ENCODE peak calls at places on chromosome 15, in eight cellular contexts. L, Q, B, S, C, O, J and A are unnamed samples.
A peak's percentile ranks its signal among the peaks of the same experiment; 100 is the strongest.

GRCh38 chr15:76799760-76800159 is 105.4 kb downstream of the SCAPER start:
- DNase-seq in L (no peak), Q (no peak), B (peak; percentile 73), S (peak; percentile 74), C (no peak), O (no peak), J (no peak), A (no peak)

GRCh38 chr15:29671308-29671981 is 150.8 kb downstream of the TJP1 start:
- DNase-seq in L (peak; percentile 23), Q (no peak), B (no peak), S (peak; percentile 94), C (no peak), O (no peak), J (no peak), A (no peak)

GRCh38 chr15:58047149-58047548 is 18.4 kb downstream of the ALDH1A2 start:
- DNase-seq in L (no peak), Q (no peak), B (no peak), S (no peak), C (no peak), O (no peak), J (no peak), A (no peak)

GRCh38 chr15:27671794-27672438 is 427.2 kb downstream of the OCA2 start:
- DNase-seq in L (no peak), Q (no peak), B (no peak), S (no peak), C (no peak), O (no peak), J (no peak), A (no peak)

GRCh38 chr15:62749036-62749435 is 293.5 kb upstream of the TPM1 start:
- DNase-seq in L (no peak), Q (no peak), B (no peak), S (no peak), C (no peak), O (no peak), J (no peak), A (no peak)

GRCh38 chr15:47885921-47886320 is 168.6 kb downstream of the SEMA6D start:
- DNase-seq in L (no peak), Q (no peak), B (peak; percentile 36), S (peak; percentile 90), C (no peak), O (no peak), J (no peak), A (no peak)

GRCh38 chr15:55859681-55860080 is 116.7 kb upstream of the PRTG start:
- DNase-seq in L (no peak), Q (no peak), B (no peak), S (no peak), C (no peak), O (no peak), J (no peak), A (no peak)

GRCh38 chr15:50051811-50052419 is 67.1 kb downstream of the ATP8B4 start:
- DNase-seq in L (peak; percentile 58), Q (peak; percentile 37), B (peak; percentile 49), S (peak; percentile 93), C (peak; percentile 8), O (no peak), J (no peak), A (no peak)

GRCh38 chr15:40468850-40469249 is 1.9 kb upstream of the CHST14 start:
- DNase-seq in L (no peak), Q (no peak), B (no peak), S (no peak), C (no peak), O (no peak), J (no peak), A (no peak)

GRCh38 chr15:69979783-69980182 is 117.9 kb downstream of the TLE3 start:
- DNase-seq in L (no peak), Q (no peak), B (no peak), S (no peak), C (peak; percentile 87), O (no peak), J (no peak), A (peak; percentile 82)

GRCh38 chr15:67120839-67121540 is 55.6 kb downstream of the SMAD3 start:
- DNase-seq in L (no peak), Q (peak; percentile 91), B (peak; percentile 99), S (peak; percentile 95), C (peak; percentile 93), O (no peak), J (no peak), A (peak; percentile 83)

GRCh38 chr15:40985541-40986330 is 32.5 kb downstream of the CHAC1 start:
- DNase-seq in L (no peak), Q (no peak), B (no peak), S (peak; percentile 54), C (no peak), O (no peak), J (no peak), A (no peak)

GRCh38 chr15:70062321-70062956 is 35.3 kb downstream of the TLE3 start:
- DNase-seq in L (peak; percentile 97), Q (peak; percentile 71), B (no peak), S (peak; percentile 84), C (no peak), O (no peak), J (no peak), A (no peak)

GRCh38 chr15:75843618-75844610 is 667 bp downstream of the UBE2Q2 start:
- DNase-seq in L (peak; percentile 59), Q (peak; percentile 64), B (peak; percentile 59), S (peak; percentile 55), C (peak; percentile 66), O (peak; percentile 41), J (peak; percentile 61), A (peak; percentile 75)

GRCh38 chr15:34721802-34722795 is 32.7 kb downstream of the GJD2 start:
- DNase-seq in L (peak; percentile 26), Q (peak; percentile 65), B (peak; percentile 52), S (peak; percentile 41), C (no peak), O (no peak), J (peak; percentile 17), A (no peak)

GRCh38 chr15:41832875-41833274 is 5.0 kb downstream of the JMJD7 start:
- DNase-seq in L (no peak), Q (no peak), B (no peak), S (no peak), C (no peak), O (no peak), J (no peak), A (no peak)